ENCODE peak calls at places on chromosome 14, in ten cellular contexts. Q is Karpas-422, I is ovary, U is trophoblast cell, W is dorsolateral prefrontal cortex, P is fibroblast of pulmonary artery, H is spleen, K is fibroblast of mammary gland, S is cardiac fibroblast, M is uterus. Z is an unnamed sample.

GRCh38 chr14:90815567-90815816 is 738 bp downstream of the TTC7B start:
- DNase-seq in U (no peak), I (no peak), K (no peak), W (no peak), Q (no peak), H (no peak), P (no peak), S (no peak), M (no peak), Z (no peak)

GRCh38 chr14:101713641-101714349 is 47.7 kb upstream of the PPP2R5C start:
- DNase-seq in M (peak; percentile 7), P (no peak), K (no peak), U (no peak), W (no peak), I (no peak), Q (no peak), S (no peak), H (no peak), Z (no peak)

GRCh38 chr14:75249251-75249957 is 29.2 kb upstream of the FOS start:
- DNase-seq in M (no peak), P (no peak), H (peak; percentile 85), I (no peak), Q (peak; percentile 85), S (no peak), K (no peak), U (no peak), W (no peak), Z (peak; percentile 50)

GRCh38 chr14:68416156-68416555 is 376.7 kb downstream of the ZFP36L1 start:
- DNase-seq in M (no peak), U (no peak), P (no peak), H (no peak), S (no peak), Q (no peak), I (no peak), W (no peak), K (no peak), Z (no peak)

GRCh38 chr14:56703947-56704346 is 106.3 kb downstream of the OTX2 start:
- DNase-seq in Q (no peak), P (no peak), H (no peak), I (no peak), W (no peak), S (no peak), M (no peak), K (no peak), U (no peak), Z (no peak)

GRCh38 chr14:67618617-67619063 is 1.1 kb upstream of the ARG2 start:
- DNase-seq in W (no peak), M (peak; percentile 17), S (peak; percentile 89), U (peak; percentile 79), K (peak; percentile 82), P (peak; percentile 90), H (no peak), I (no peak), Q (peak; percentile 93), Z (peak; percentile 72)

GRCh38 chr14:103163199-103163598 is 39.9 kb downstream of the TNFAIP2 start:
- DNase-seq in Q (no peak), I (no peak), U (no peak), S (no peak), M (no peak), W (no peak), P (no peak), H (no peak), K (no peak), Z (no peak)

GRCh38 chr14:75297417-75298040 is 18.9 kb downstream of the FOS start:
- DNase-seq in U (peak; percentile 40), I (no peak), H (no peak), P (no peak), Q (no peak), S (no peak), M (no peak), W (no peak), K (no peak), Z (no peak)

GRCh38 chr14:90600619-90601018 is 203.8 kb downstream of the CALM1 start:
- DNase-seq in U (no peak), I (no peak), S (no peak), K (no peak), P (no peak), H (no peak), W (no peak), Q (no peak), M (no peak), Z (no peak)

GRCh38 chr14:53640695-53641094 is 315.9 kb downstream of the BMP4 start:
- DNase-seq in U (peak; percentile 97), I (no peak), S (peak; percentile 11), H (no peak), W (no peak), P (no peak), M (no peak), Q (no peak), K (no peak), Z (no peak)

GRCh38 chr14:65431951-65432350 is 19.4 kb downstream of the FUT8 start:
- DNase-seq in W (no peak), H (no peak), P (peak; percentile 41), Q (no peak), K (no peak), M (no peak), U (peak; percentile 83), I (no peak), S (peak; percentile 68), Z (no peak)

GRCh38 chr14:60656755-60657608 is 7.7 kb upstream of the SIX1 start:
- DNase-seq in Q (peak; percentile 97), H (peak; percentile 90), P (peak; percentile 70), M (no peak), K (peak; percentile 69), W (no peak), I (peak; percentile 70), S (peak; percentile 80), U (peak; percentile 55), Z (peak; percentile 66)

GRCh38 chr14:103530390-103530789 is 1.4 kb downstream of the TRMT61A start:
- DNase-seq in W (no peak), M (no peak), P (peak; percentile 36), S (no peak), H (peak; percentile 76), I (peak; percentile 51), K (no peak), Q (peak; percentile 74), U (no peak), Z (peak; percentile 34)

GRCh38 chr14:65187421-65188049 is 85.2 kb upstream of the MAX start:
- DNase-seq in I (no peak), Q (no peak), K (no peak), M (no peak), U (no peak), P (no peak), H (no peak), S (no peak), W (no peak), Z (no peak)

GRCh38 chr14:21852061-21852664 is 178.5 kb upstream of the OR4E1 start:
- DNase-seq in K (peak; percentile 37), M (no peak), U (peak; percentile 58), W (peak; percentile 56), I (no peak), H (peak; percentile 81), Q (peak; percentile 82), S (peak; percentile 27), P (peak; percentile 42), Z (peak; percentile 54)

GRCh38 chr14:57013987-57014386 is 203.7 kb upstream of the OTX2 start:
- DNase-seq in M (no peak), Q (no peak), W (no peak), I (no peak), U (no peak), H (no peak), P (no peak), K (no peak), S (no peak), Z (no peak)

DNA sequence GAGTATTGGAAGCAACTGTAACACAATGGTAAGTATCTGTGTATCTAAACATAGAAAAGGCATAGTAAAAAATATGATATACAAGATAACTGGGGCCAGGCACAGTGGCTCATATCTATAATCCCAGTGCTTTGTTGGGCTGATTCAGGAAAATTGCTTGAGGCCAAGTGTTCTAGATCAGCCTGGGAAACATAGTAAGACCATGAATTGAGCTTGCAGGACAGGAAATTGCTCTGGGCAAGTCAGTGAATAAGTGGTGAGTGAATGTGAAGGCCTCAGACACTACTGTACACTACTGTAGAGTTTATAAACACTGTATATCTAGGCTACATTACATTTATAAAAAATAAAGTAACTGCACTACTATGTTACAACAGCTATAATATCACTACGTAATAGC is 75.2 kb downstream of the GPR135 start:
- DNase-seq in Q (no peak), S (no peak), M (no peak), K (no peak), U (no peak), H (no peak), P (no peak), I (no peak), W (no peak), Z (peak; percentile 67)
- H3K4me3 ChIP-seq in Q (no peak overlapping the region), S (no peak overlapping the region), M (no peak overlapping the region), K (no peak overlapping the region), U (no peak overlapping the region), H (no peak overlapping the region), P (no peak overlapping the region), I (no peak overlapping the region), W (no peak overlapping the region), Z (no peak overlapping the region)

GRCh38 chr14:38255673-38256357 is at the start of gene CLEC14A:
- DNase-seq in M (no peak), H (peak; percentile 82), I (peak; percentile 39), Q (no peak), P (no peak), W (no peak), K (no peak), U (no peak), S (no peak), Z (no peak)
- H3K4me3 ChIP-seq in M (peak within 1 kb of the TSS; percentile 23), H (peak within 1 kb of the TSS; percentile 36), I (peak within 1 kb of the TSS; percentile 29), Q (no peak within 1 kb of the TSS), P (peak within 1 kb of the TSS; percentile 52), W (peak within 1 kb of the TSS; percentile 38), K (peak within 1 kb of the TSS; percentile 31), U (peak within 1 kb of the TSS; percentile 29), S (peak within 1 kb of the TSS; percentile 56), Z (no peak within 1 kb of the TSS)

DNA sequence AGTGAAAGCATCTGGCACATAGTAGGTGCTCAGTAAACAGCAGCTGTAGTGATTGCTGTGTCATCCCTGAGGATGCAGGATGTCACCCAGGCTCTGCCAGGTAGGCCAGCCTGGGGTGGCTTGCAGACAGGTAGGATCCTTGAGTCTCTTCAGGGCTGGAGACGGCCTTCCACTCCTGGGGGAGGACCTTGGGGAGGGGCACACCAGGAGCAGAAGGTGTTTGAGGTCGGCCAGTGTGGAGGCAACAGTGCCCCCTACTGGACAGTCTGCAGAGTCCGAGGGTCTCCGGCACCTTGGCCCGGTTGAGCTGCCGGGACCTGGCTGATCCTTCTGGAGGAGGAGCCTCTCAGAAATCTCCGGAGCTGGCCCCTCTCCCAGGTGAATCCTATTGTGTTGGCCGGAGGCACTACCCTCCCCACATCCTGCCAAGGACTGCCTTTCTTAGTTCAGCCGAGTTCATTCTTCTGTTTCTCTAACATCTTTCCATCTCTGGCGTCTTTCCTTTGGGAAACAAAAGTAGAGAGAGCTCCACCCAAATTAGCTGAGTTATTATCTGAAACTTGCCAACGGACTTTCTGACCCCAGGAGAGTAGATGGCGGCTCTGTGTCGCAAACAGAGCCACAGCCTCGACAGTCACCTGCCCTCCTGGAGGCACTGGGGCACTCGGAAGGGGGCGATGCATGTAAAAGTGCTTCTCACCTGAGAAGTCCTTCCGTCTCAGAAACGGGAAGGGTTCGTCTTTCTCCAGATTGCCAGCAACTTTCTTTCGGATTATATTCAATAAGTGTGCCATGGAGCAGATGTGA is 41.9 kb upstream of the CLMN start:
- DNase-seq in U (peak; percentile 67), I (no peak), M (no peak), Q (peak; percentile 91), P (peak; percentile 38), K (peak; percentile 44), H (peak; percentile 84), S (peak; percentile 38), W (no peak), Z (peak; percentile 27)
- H3K4me3 ChIP-seq in U (no peak overlapping the region), I (no peak overlapping the region), M (no peak overlapping the region), Q (no peak overlapping the region), P (no peak overlapping the region), K (no peak overlapping the region), H (no peak overlapping the region), S (no peak overlapping the region), W (no peak overlapping the region), Z (no peak overlapping the region)

GRCh38 chr14:37591941-37592287 is 3.1 kb downstream of the FOXA1 start:
- DNase-seq in W (no peak), U (no peak), S (no peak), Q (no peak), I (no peak), M (no peak), K (no peak), H (no peak), P (no peak), Z (peak; percentile 72)
- H3K4me3 ChIP-seq in W (no peak overlapping the region), U (peak overlapping the region; percentile 1), S (no peak overlapping the region), Q (no peak overlapping the region), I (peak overlapping the region; percentile 20), M (no peak overlapping the region), K (no peak overlapping the region), H (no peak overlapping the region), P (no peak overlapping the region), Z (peak overlapping the region; percentile 62)